ENCODE peak calls at places on chromosome 15, in ten cellular contexts. U is OCI-LY7, W is GM23338, C is epithelial cell of esophagus, Y is MM.1S, S is coronary artery, X is BE2C, A is uterus, Q is endothelial cell of umbilical vein, J is astrocyte. M is an unnamed sample.

GRCh38 chr15:67762610-67763368 is 62.5 kb upstream of the SKOR1 start:
- DNase-seq in U (peak), W (no peak), C (no peak), Y (no peak), S (no peak), X (no peak), A (no peak), Q (no peak), J (no peak), M (no peak)

GRCh38 chr15:59549339-59549807 is 62.2 kb upstream of the GCNT3 start:
- DNase-seq in U (no peak), W (peak), C (no peak), Y (no peak), S (no peak), X (no peak), A (no peak), Q (no peak), J (no peak), M (no peak)

GRCh38 chr15:86773766-86774165 is 694.1 kb downstream of the AGBL1 start:
- DNase-seq in U (no peak), W (peak), C (no peak), Y (no peak), S (no peak), X (no peak), A (no peak), Q (no peak), J (no peak), M (no peak)

GRCh38 chr15:78641876-78642275 is 866 bp upstream of the CHRNB4 start:
- DNase-seq in U (no peak), W (peak), C (no peak), Y (no peak), S (no peak), X (peak), A (no peak), Q (no peak), J (no peak), M (no peak)

GRCh38 chr15:48671381-48672022 is 26.0 kb upstream of the FBN1 start:
- DNase-seq in U (no peak), W (no peak), C (peak), Y (no peak), S (no peak), X (no peak), A (peak), Q (no peak), J (peak), M (no peak)

GRCh38 chr15:61794276-61794675 is 266.0 kb downstream of the VPS13C start:
- DNase-seq in U (no peak), W (no peak), C (peak), Y (no peak), S (no peak), X (peak), A (no peak), Q (no peak), J (no peak), M (no peak)

GRCh38 chr15:59197459-59197858 is 9.2 kb upstream of the LDHAL6B start:
- DNase-seq in U (no peak), W (no peak), C (peak), Y (no peak), S (no peak), X (no peak), A (no peak), Q (no peak), J (no peak), M (no peak)

GRCh38 chr15:80423215-80423614 is 19.0 kb downstream of the ARNT2 start:
- DNase-seq in U (no peak), W (no peak), C (no peak), Y (no peak), S (no peak), X (no peak), A (no peak), Q (no peak), J (peak), M (peak)

GRCh38 chr15:100762913-100763627 is 116.6 kb upstream of the ALDH1A3 start:
- DNase-seq in U (no peak), W (no peak), C (no peak), Y (no peak), S (peak), X (no peak), A (no peak), Q (no peak), J (no peak), M (no peak)

GRCh38 chr15:34726407-34727100 is 28.2 kb downstream of the GJD2 start:
- DNase-seq in U (no peak), W (peak), C (no peak), Y (no peak), S (no peak), X (no peak), A (no peak), Q (no peak), J (peak), M (peak)

GRCh38 chr15:43488790-43489585 is 4.0 kb downstream of the TP53BP1 start:
- DNase-seq in U (no peak), W (no peak), C (no peak), Y (no peak), S (no peak), X (no peak), A (no peak), Q (peak), J (no peak), M (no peak)

GRCh38 chr15:43268111-43269105 is 1.7 kb upstream of the TGM5 start:
- DNase-seq in U (no peak), W (peak), C (peak), Y (no peak), S (peak), X (peak), A (no peak), Q (no peak), J (no peak), M (no peak)

GRCh38 chr15:38323895-38324294 is 71.3 kb downstream of the SPRED1 start:
- DNase-seq in U (no peak), W (no peak), C (no peak), Y (no peak), S (no peak), X (no peak), A (no peak), Q (no peak), J (no peak), M (no peak)

GRCh38 chr15:82847703-82848102 is 38.3 kb downstream of the WHAMM start:
- DNase-seq in U (no peak), W (no peak), C (no peak), Y (no peak), S (no peak), X (no peak), A (no peak), Q (no peak), J (no peak), M (no peak)

GRCh38 chr15:69472575-69472974 is 20.0 kb downstream of the RPLP1 start:
- DNase-seq in U (no peak), W (no peak), C (no peak), Y (no peak), S (no peak), X (no peak), A (no peak), Q (no peak), J (no peak), M (no peak)

GRCh38 chr15:76217029-76217866 is 94.0 kb downstream of the ETFA start:
- DNase-seq in U (no peak), W (no peak), C (peak), Y (no peak), S (no peak), X (no peak), A (no peak), Q (peak), J (peak), M (peak)

GRCh38 chr15:99390667-99391066 is 139.4 kb downstream of the LRRC28 start:
- DNase-seq in U (no peak), W (peak), C (no peak), Y (no peak), S (no peak), X (no peak), A (no peak), Q (no peak), J (no peak), M (no peak)
- TF ChIP-seq CTCF in U (peak), W (peak), C (no peak), Y (no peak), S (no peak), X (peak), A (no peak), Q (no peak), J (no peak), M (peak)

DNA sequence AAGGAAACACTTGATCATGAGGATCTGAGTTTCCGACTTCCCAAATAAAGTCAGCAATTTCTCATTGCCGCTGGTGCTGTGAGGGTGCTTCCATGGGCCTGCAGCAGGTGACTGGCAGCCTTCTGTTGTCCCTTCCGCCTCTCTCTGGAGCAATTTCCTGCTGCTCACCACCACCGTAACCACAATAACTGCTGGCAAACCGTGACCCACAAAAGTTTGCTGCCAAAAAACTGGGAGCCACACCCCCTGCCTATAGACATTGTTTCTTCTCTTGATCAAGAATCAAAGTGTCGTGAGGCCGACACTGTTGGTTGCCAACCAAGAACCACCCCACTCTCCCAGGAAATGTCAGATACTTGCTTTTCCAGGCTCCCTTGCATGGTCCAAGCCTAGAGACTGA is 164.0 kb downstream of the NR2F2 start:
- DNase-seq in U (no peak), W (no peak), C (no peak), Y (no peak), S (no peak), X (no peak), A (no peak), Q (no peak), J (no peak), M (no peak)
- H3K4me3 ChIP-seq in U (no peak), W (no peak), C (no peak), Y (no peak), S (no peak), X (no peak), A (no peak), Q (no peak), J (no peak), M (no peak)

GRCh38 chr15:25437751-25438600 is 848 bp downstream of the UBE3A start:
- DNase-seq in U (peak), W (peak), C (peak), Y (peak), S (peak), X (peak), A (peak), Q (peak), J (peak), M (no peak)
- TF ChIP-seq CTCF in U (peak), W (no peak), C (no peak), Y (peak), S (no peak), X (peak), A (peak), Q (peak), J (no peak), M (peak)

GRCh38 chr15:64067564-64068030 is 21.3 kb upstream of the DAPK2 start:
- DNase-seq in U (peak), W (peak), C (peak), Y (peak), S (no peak), X (peak), A (peak), Q (peak), J (no peak), M (no peak)

GRCh38 chr15:64068133-64068532 is 21.8 kb upstream of the DAPK2 start:
- DNase-seq in U (no peak), W (no peak), C (no peak), Y (no peak), S (no peak), X (no peak), A (no peak), Q (no peak), J (no peak), M (no peak)

GRCh38 chr15:64070965-64071851 is 22.4 kb downstream of the CIAO2A start:
- DNase-seq in U (no peak), W (no peak), C (peak), Y (no peak), S (peak), X (no peak), A (peak), Q (peak), J (peak), M (peak)

GRCh38 chr15:64071931-64072765 is 21.5 kb downstream of the CIAO2A start:
- DNase-seq in U (no peak), W (no peak), C (no peak), Y (no peak), S (no peak), X (no peak), A (no peak), Q (no peak), J (no peak), M (no peak)

GRCh38 chr15:64070106-64070505 is 23.5 kb downstream of the CIAO2A start:
- DNase-seq in U (no peak), W (no peak), C (no peak), Y (no peak), S (no peak), X (no peak), A (no peak), Q (no peak), J (no peak), M (no peak)
- H3K4me3 ChIP-seq in U (no peak), W (no peak), C (no peak), Y (no peak), S (no peak), X (no peak), A (no peak), Q (no peak), J (no peak), M (no peak)

DNA sequence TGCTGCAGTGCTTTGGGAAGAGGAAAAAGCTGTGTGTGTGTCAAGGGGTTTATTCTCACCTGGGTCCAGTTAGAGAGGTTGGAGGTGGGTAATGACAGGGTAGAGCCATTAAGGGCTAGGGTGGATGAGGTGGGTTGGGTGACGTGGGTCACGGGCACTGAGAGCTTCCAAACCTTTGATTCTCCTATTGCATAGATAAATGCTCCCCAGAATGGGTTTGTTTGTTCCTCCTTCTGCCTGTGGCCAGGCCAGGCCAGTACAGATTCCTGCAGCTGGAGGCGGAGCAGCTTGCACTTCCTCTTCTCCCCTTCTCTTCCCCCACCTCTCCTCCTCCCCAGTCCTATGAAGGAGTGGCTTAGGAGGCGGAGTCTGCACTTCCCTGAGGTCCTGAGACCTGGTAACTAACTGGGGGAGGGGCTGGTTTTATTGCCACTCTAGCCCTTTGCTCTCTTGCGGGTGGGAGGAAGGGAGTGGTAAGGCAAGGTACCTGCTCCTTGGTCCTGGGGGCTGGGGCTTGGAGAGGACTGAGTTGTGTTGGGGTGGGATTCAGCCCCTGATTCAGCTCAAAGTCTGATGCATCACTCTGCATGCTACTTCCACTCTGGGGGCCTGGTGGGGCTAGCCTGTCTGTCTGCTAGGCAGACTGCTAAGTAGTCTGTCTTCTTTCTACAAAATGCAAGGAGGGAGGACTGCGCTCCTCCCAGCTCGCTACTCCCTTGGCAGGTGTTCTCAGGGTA is 3.5 kb downstream of the SPINT1 start:
- DNase-seq in U (peak), W (peak), C (peak), Y (peak), S (no peak), X (peak), A (no peak), Q (no peak), J (no peak), M (no peak)
- TF ChIP-seq CTCF in U (no peak), W (no peak), C (peak), Y (no peak), S (no peak), X (no peak), A (no peak), Q (no peak), J (no peak), M (no peak)